ENCODE peak calls at places on chromosomes 13 and 19, in seven cellular contexts. K is brain microvascular endothelial cell, G is fibroblast of lung, U is mammary epithelial cell, Y is psoas muscle, Q is stomach, H is Peyer's patch. V is an unnamed sample.

GRCh38 chr13:24688901-24689300 is 8.7 kb downstream of the ATP12A start:
- DNase-seq in K (no peak), G (no peak), U (no peak), Y (peak), Q (no peak), H (peak), V (no peak)

GRCh38 chr19:22832031-22832762 is at the start of gene ZNF723:
- DNase-seq in K (no peak), G (no peak), U (no peak), Y (no peak), Q (no peak), H (no peak), V (no peak)

GRCh38 chr19:41646589-41647204 is 19.8 kb upstream of the CEACAM4 start:
- DNase-seq in K (no peak), G (no peak), U (no peak), Y (no peak), Q (no peak), H (no peak), V (no peak)

GRCh38 chr13:37777676-37778075 is 91.9 kb downstream of the TRPC4 start:
- DNase-seq in K (no peak), G (no peak), U (no peak), Y (no peak), Q (no peak), H (no peak), V (no peak)

GRCh38 chr13:113742000-113742441 is 17.0 kb upstream of the TMEM255B start:
- DNase-seq in K (no peak), G (peak), U (peak), Y (no peak), Q (peak), H (peak), V (peak)

GRCh38 chr19:3346677-3347353 is 19.6 kb upstream of the NFIC start:
- DNase-seq in K (no peak), G (peak), U (no peak), Y (peak), Q (peak), H (peak), V (no peak)

GRCh38 chr19:7743425-7743841 is 3.9 kb downstream of the CD209 start:
- DNase-seq in K (no peak), G (no peak), U (no peak), Y (no peak), Q (no peak), H (no peak), V (no peak)

GRCh38 chr19:16896098-16896912 is 7.5 kb downstream of the F2RL3 start:
- DNase-seq in K (no peak), G (no peak), U (no peak), Y (peak), Q (no peak), H (no peak), V (no peak)

GRCh38 chr13:24396821-24397220 is 87.4 kb downstream of the C1QTNF9 start:
- DNase-seq in K (no peak), G (no peak), U (no peak), Y (no peak), Q (no peak), H (no peak), V (no peak)

GRCh38 chr13:96940961-96941360 is 53.3 kb downstream of the OXGR1 start:
- DNase-seq in K (no peak), G (no peak), U (peak), Y (no peak), Q (no peak), H (no peak), V (peak)

GRCh38 chr19:51359294-51359693 is 6.9 kb downstream of the ETFB start:
- DNase-seq in K (peak), G (peak), U (peak), Y (no peak), Q (no peak), H (no peak), V (peak)

GRCh38 chr13:98942997-98943396 is 34.9 kb downstream of the DOCK9 start:
- DNase-seq in K (no peak), G (peak), U (no peak), Y (no peak), Q (no peak), H (no peak), V (no peak)

GRCh38 chr19:4692275-4693077 is 22.3 kb upstream of the MYDGF start:
- DNase-seq in K (no peak), G (no peak), U (no peak), Y (no peak), Q (no peak), H (no peak), V (no peak)

GRCh38 chr13:79423801-79424642 is 18.0 kb upstream of the RBM26 start:
- DNase-seq in K (no peak), G (peak), U (no peak), Y (no peak), Q (no peak), H (no peak), V (peak)

GRCh38 chr19:494171-495046 is 1.9 kb upstream of the MADCAM1 start:
- DNase-seq in K (no peak), G (no peak), U (no peak), Y (peak), Q (no peak), H (no peak), V (no peak)

GRCh38 chr13:39451301-39451700 is 151.7 kb downstream of the LHFPL6 start:
- DNase-seq in K (no peak), G (peak), U (peak), Y (no peak), Q (no peak), H (no peak), V (no peak)

GRCh38 chr19:42042455-42043170 is 27.4 kb downstream of the GRIK5 start:
- DNase-seq in K (no peak), G (no peak), U (no peak), Y (peak), Q (no peak), H (no peak), V (no peak)

DNA sequence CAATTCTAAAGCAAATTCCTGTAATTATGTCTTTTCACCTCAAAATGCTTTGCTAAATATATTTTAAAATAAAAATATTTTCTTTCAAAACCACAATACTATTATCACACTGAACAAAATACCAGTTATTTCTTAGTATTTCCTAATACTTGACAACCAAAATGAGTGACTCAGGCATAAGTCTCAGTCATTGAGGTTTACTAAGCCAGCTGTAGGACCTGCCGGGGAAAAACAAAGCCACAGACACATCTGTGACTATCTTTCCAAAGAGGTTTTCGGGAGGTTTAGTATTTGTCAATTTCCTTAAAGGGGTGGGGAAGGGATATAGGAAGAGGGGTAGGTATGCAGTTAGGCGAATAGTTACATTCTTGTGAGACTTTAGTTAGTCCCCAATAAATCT is 3.2 kb upstream of the ZNF235 start:
- DNase-seq in K (no peak), G (no peak), U (peak), Y (no peak), Q (no peak), H (no peak), V (no peak)
- H3K27ac ChIP-seq in K (no peak), G (no peak), U (no peak), Y (no peak), Q (no peak), H (no peak), V (no peak)

DNA sequence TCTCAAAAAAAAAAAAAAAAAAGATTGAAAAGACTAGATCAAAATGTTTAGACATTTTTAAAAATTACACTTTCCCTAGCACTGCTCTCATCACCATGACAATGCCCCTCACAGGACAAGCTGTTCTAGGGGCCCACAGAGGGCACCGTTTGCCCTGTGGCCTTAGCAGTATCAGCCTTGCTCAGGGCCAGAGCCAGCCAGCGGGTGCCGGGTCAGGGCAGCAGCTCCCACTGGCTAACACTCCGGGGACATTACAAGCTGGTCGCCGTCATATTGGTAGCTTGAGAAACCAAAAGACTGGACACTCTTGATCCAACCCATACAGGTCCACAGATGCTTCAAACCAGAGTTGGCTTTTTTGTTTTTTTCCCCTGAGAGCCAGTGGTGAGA is 18.0 kb downstream of the CAPN12 start:
- DNase-seq in K (no peak), G (no peak), U (no peak), Y (no peak), Q (no peak), H (no peak), V (no peak)
- TF ChIP-seq CTCF in K (no peak), G (no peak), U (no peak), Y (no peak), Q (no peak), H (no peak), V (no peak)

GRCh38 chr13:33466262-33466661 is 180.7 kb upstream of the STARD13 start:
- DNase-seq in K (no peak), G (no peak), U (no peak), Y (no peak), Q (no peak), H (no peak), V (no peak)
- H3K27ac ChIP-seq in K (no peak), G (no peak), U (no peak), Y (no peak), Q (no peak), H (no peak), V (no peak)

GRCh38 chr19:19384486-19384885 is 21.0 kb upstream of the GATAD2A start:
- DNase-seq in K (no peak), G (no peak), U (no peak), Y (no peak), Q (no peak), H (no peak), V (no peak)

GRCh38 chr19:19387108-19387507 is 18.4 kb upstream of the GATAD2A start:
- DNase-seq in K (no peak), G (no peak), U (no peak), Y (no peak), Q (no peak), H (no peak), V (no peak)

GRCh38 chr19:19386373-19386869 is 19.1 kb upstream of the GATAD2A start:
- DNase-seq in K (no peak), G (no peak), U (no peak), Y (no peak), Q (no peak), H (no peak), V (no peak)

GRCh38 chr19:19385900-19386339 is 19.6 kb upstream of the GATAD2A start:
- DNase-seq in K (no peak), G (no peak), U (no peak), Y (no peak), Q (no peak), H (peak), V (no peak)

DNA sequence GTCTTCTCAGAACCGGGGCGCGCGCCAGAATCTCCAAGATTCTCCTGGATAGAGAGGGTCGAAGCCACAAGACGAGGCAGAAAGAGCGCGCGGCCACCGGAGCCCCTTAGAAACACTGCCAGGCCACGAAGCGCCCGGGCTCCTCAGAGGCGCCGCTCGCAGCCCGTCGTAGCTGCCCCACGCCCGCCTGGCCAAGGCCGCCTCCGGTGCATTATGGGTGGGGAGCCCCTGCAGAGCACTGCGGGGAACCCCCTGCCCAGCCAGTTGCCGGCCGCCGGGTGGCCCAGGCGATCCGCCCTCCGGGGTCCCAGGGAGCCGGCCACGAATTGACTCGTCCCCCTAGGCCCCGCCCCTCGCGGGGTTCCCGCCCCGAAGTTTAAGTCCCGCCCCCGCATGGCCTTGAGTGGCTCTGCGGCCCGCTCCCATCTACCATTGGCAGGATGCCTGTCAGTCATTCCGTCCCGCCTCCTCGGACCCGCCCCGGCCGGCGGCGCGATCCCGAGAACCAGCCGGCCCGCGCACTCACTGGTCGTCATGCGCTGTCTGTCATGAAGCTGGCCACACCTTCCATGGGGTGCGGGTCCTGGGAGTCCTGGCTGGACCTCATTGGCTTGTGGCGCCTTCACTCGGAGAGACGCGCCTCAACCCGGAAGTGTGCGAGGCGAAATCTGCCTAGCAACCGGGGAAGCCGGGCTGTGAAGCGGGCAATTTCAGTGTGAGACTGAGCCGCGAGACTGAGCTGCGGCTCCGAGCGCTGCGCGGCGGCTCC is 20.2 kb upstream of the GATAD2A start:
- DNase-seq in K (peak), G (peak), U (peak), Y (peak), Q (peak), H (peak), V (peak)
- TF ChIP-seq CTCF in K (no peak), G (peak), U (no peak), Y (peak), Q (no peak), H (peak), V (no peak)

GRCh38 chr19:38664503-38665211 is 17.2 kb downstream of the ACTN4 start:
- DNase-seq in K (no peak), G (no peak), U (no peak), Y (peak), Q (no peak), H (no peak), V (no peak)
- H3K27ac ChIP-seq in K (no peak), G (peak), U (peak), Y (peak), Q (peak), H (peak), V (peak)

V was measured in RWPE1.